ENCODE peak calls at places on chromosomes 13 and 19, in seven cellular contexts. J, I, B, X, W, C and D are unnamed samples.
A peak's percentile ranks its signal among the peaks of the same experiment; 100 is the strongest.

GRCh38 chr19:5683177-5683886 is 2.5 kb downstream of the HSD11B1L start:
- DNase-seq in J (no peak), I (no peak), B (no peak), X (no peak), W (no peak), C (no peak), D (no peak)

GRCh38 chr19:31232871-31233270 is 116.4 kb downstream of the TSHZ3 start:
- DNase-seq in J (no peak), I (no peak), B (no peak), X (no peak), W (no peak), C (peak; percentile 96), D (no peak)

GRCh38 chr13:31200636-31200970 is 828 bp downstream of the B3GLCT start:
- DNase-seq in J (peak; percentile 24), I (peak; percentile 59), B (no peak), X (no peak), W (peak; percentile 48), C (no peak), D (peak; percentile 36)

GRCh38 chr13:57634829-57635165 is 3.3 kb downstream of the PCDH17 start:
- DNase-seq in J (no peak), I (no peak), B (no peak), X (no peak), W (no peak), C (no peak), D (no peak)

GRCh38 chr19:31470229-31470939 is 121.1 kb upstream of the TSHZ3 start:
- DNase-seq in J (no peak), I (no peak), B (no peak), X (no peak), W (no peak), C (no peak), D (no peak)

GRCh38 chr19:6740589-6741348 is 1.3 kb downstream of the TRIP10 start:
- DNase-seq in J (no peak), I (no peak), B (no peak), X (no peak), W (peak; percentile 61), C (peak; percentile 19), D (peak; percentile 27)

GRCh38 chr13:72875233-72875632 is 93.3 kb downstream of the PIBF1 start:
- DNase-seq in J (no peak), I (no peak), B (no peak), X (no peak), W (no peak), C (no peak), D (no peak)

GRCh38 chr13:34941436-34941834 is 635 bp upstream of the NBEA start:
- DNase-seq in J (no peak), I (no peak), B (no peak), X (no peak), W (no peak), C (no peak), D (peak; percentile 4)

GRCh38 chr13:28657784-28658538 is 969 bp upstream of the POMP start:
- DNase-seq in J (no peak), I (no peak), B (no peak), X (peak; percentile 51), W (peak; percentile 26), C (peak; percentile 58), D (peak; percentile 11)

GRCh38 chr13:98504371-98504963 is 72.4 kb downstream of the STK24 start:
- DNase-seq in J (no peak), I (no peak), B (no peak), X (peak; percentile 56), W (no peak), C (no peak), D (no peak)

GRCh38 chr13:90201676-90202425 is 1145.6 kb upstream of the MIR17HG start:
- DNase-seq in J (no peak), I (no peak), B (no peak), X (no peak), W (no peak), C (no peak), D (no peak)

GRCh38 chr13:33578786-33579185 is 239.2 kb upstream of the RFC3 start:
- DNase-seq in J (no peak), I (no peak), B (no peak), X (no peak), W (no peak), C (no peak), D (no peak)

GRCh38 chr13:98221234-98221633 is 44.2 kb upstream of the RNF113B start:
- DNase-seq in J (no peak), I (no peak), B (no peak), X (no peak), W (no peak), C (no peak), D (no peak)

GRCh38 chr19:16025108-16026101 is 50.9 kb upstream of the TPM4 start:
- DNase-seq in J (peak; percentile 61), I (no peak), B (peak; percentile 56), X (no peak), W (peak; percentile 60), C (peak; percentile 70), D (peak; percentile 64)

GRCh38 chr13:52010890-52011689 is at the start of gene ATP7B:
- DNase-seq in J (peak; percentile 49), I (peak; percentile 82), B (no peak), X (no peak), W (peak; percentile 35), C (no peak), D (peak; percentile 5)

GRCh38 chr13:34358811-34359513 is 541.0 kb downstream of the RFC3 start:
- DNase-seq in J (no peak), I (no peak), B (no peak), X (no peak), W (no peak), C (peak; percentile 72), D (peak; percentile 47)

GRCh38 chr19:15252398-15253018 is 20.3 kb upstream of the EPHX3 start:
- DNase-seq in J (no peak), I (peak; percentile 61), B (no peak), X (no peak), W (no peak), C (peak; percentile 45), D (no peak)

GRCh38 chr13:71968025-71968424 is 101.0 kb upstream of the DACH1 start:
- DNase-seq in J (no peak), I (no peak), B (no peak), X (no peak), W (no peak), C (no peak), D (no peak)

GRCh38 chr13:113955235-113955634 is 18.6 kb downstream of the C13orf46 start:
- DNase-seq in J (no peak), I (no peak), B (no peak), X (no peak), W (no peak), C (no peak), D (no peak)

GRCh38 chr19:18167975-18168645 is 5.5 kb upstream of the IFI30 start:
- DNase-seq in J (no peak), I (peak; percentile 84), B (no peak), X (no peak), W (peak; percentile 67), C (peak; percentile 16), D (peak; percentile 81)

DNA sequence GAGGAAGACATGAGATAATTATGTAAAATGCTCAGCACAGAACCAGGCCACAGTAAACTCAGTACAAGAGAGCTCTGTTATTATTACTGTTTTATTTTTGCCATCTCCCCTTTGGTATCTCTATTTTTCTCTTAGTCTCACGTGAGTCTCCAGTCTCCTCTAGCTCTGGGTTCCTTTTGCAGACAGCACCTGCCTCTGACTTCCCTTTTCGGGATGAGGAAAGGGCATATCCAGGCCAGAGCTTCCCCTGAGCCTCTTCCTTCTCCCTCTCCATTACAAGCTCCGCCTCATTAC is 6.1 kb upstream of the CNFN start:
- DNase-seq in J (no peak), I (no peak), B (no peak), X (no peak), W (peak; percentile 61), C (no peak), D (no peak)
- TF ChIP-seq RAD21 in J (no peak), I (no peak), B (no peak), X (no peak), W (no peak), C (no peak), D (no peak)

GRCh38 chr19:10876459-10877240 is 5.3 kb downstream of the CARM1 start:
- DNase-seq in J (no peak), I (no peak), B (no peak), X (peak; percentile 79), W (no peak), C (no peak), D (no peak)
- TF ChIP-seq POLR2A in J (no peak), I (no peak), B (no peak), X (peak; percentile 64), W (no peak), C (no peak), D (no peak)

GRCh38 chr19:2877398-2878331 is 10.5 kb downstream of the ZNF556 start:
- DNase-seq in J (no peak), I (no peak), B (no peak), X (no peak), W (no peak), C (no peak), D (no peak)
- TF ChIP-seq RAD21 in J (no peak), I (no peak), B (no peak), X (no peak), W (no peak), C (no peak), D (no peak)

GRCh38 chr19:49111218-49111998 is 2.8 kb upstream of the LIN7B start:
- DNase-seq in J (no peak), I (no peak), B (no peak), X (no peak), W (no peak), C (no peak), D (no peak)

GRCh38 chr19:49114630-49115363 is 627 bp downstream of the LIN7B start:
- DNase-seq in J (peak; percentile 46), I (peak; percentile 86), B (no peak), X (no peak), W (peak; percentile 72), C (peak; percentile 33), D (no peak)

GRCh38 chr19:49116544-49116943 is 2.4 kb downstream of the LIN7B start:
- DNase-seq in J (no peak), I (no peak), B (no peak), X (no peak), W (peak; percentile 57), C (no peak), D (no peak)

GRCh38 chr19:49110567-49110966 is 3.6 kb upstream of the LIN7B start:
- DNase-seq in J (no peak), I (no peak), B (no peak), X (no peak), W (no peak), C (peak; percentile 62), D (no peak)

GRCh38 chr19:49113762-49114629 is at the start of gene LIN7B:
- DNase-seq in J (peak; percentile 67), I (peak; percentile 88), B (peak; percentile 52), X (no peak), W (peak; percentile 83), C (peak; percentile 54), D (peak; percentile 94)
- TF ChIP-seq POLR2A in J (peak; percentile 16), I (no peak), B (peak; percentile 21), X (peak; percentile 48), W (peak; percentile 47), C (no peak), D (peak; percentile 78)

GRCh38 chr13:106493569-106493968 is 41.9 kb downstream of the EFNB2 start:
- DNase-seq in J (no peak), I (no peak), B (no peak), X (peak; percentile 52), W (no peak), C (no peak), D (no peak)
- TF ChIP-seq RAD21 in J (no peak), I (no peak), B (no peak), X (no peak), W (no peak), C (no peak), D (no peak)

GRCh38 chr13:109790951-109791605 is 4.7 kb upstream of the IRS2 start:
- DNase-seq in J (peak; percentile 22), I (no peak), B (no peak), X (no peak), W (peak; percentile 70), C (peak; percentile 41), D (no peak)
- TF ChIP-seq POLR2A in J (no peak), I (no peak), B (no peak), X (no peak), W (no peak), C (no peak), D (no peak)

GRCh38 chr13:49502954-49503353 is 7.2 kb downstream of the PHF11 start:
- DNase-seq in J (no peak), I (no peak), B (no peak), X (no peak), W (no peak), C (peak; percentile 77), D (no peak)
- TF ChIP-seq RAD21 in J (no peak), I (no peak), B (no peak), X (no peak), W (no peak), C (no peak), D (no peak)